ENCODE peak calls at places on chromosomes 6 and 20, in six cellular contexts. A, Z, R, D, K and L are unnamed samples.
A peak's percentile ranks its signal among the peaks of the same experiment; 100 is the strongest.

GRCh38 chr6:145508107-145508506 is 227.2 kb downstream of the EPM2A start:
- DNase-seq in Z (no peak), D (peak; percentile 5), R (no peak), A (no peak), K (no peak), L (no peak)

GRCh38 chr6:50030350-50030749 is 8.6 kb upstream of the DEFB110 start:
- DNase-seq in Z (no peak), K (no peak), D (no peak), R (no peak), A (no peak), L (no peak)

GRCh38 chr20:47816487-47817451 is 31.5 kb upstream of the SULF2 start:
- DNase-seq in A (no peak), R (no peak), Z (no peak), D (no peak), K (no peak), L (no peak)

GRCh38 chr20:31595654-31596411 is 9.3 kb upstream of the ID1 start:
- DNase-seq in Z (peak; percentile 83), K (no peak), R (peak; percentile 99), A (no peak), D (peak; percentile 91), L (peak; percentile 60)

GRCh38 chr6:154165488-154165887 is 126.4 kb downstream of the OPRM1 start:
- DNase-seq in K (no peak), A (no peak), Z (no peak), R (no peak), D (no peak), L (no peak)

GRCh38 chr20:40276291-40276690 is 412.7 kb downstream of the MAFB start:
- DNase-seq in D (no peak), A (no peak), K (no peak), R (peak; percentile 30), Z (no peak), L (no peak)

GRCh38 chr6:136289579-136290405 is at the start of gene BCLAF1:
- DNase-seq in R (peak; percentile 100), K (peak; percentile 99), Z (peak; percentile 99), A (peak; percentile 98), D (peak; percentile 98), L (peak; percentile 99)

GRCh38 chr6:106547961-106548453 is 81.3 kb downstream of the RTN4IP1 start:
- DNase-seq in D (no peak), Z (peak; percentile 91), A (no peak), R (no peak), K (no peak), L (no peak)

GRCh38 chr6:2450546-2450945 is 205.1 kb upstream of the GMDS start:
- DNase-seq in Z (no peak), A (no peak), K (no peak), R (no peak), D (no peak), L (no peak)

GRCh38 chr20:19313342-19314069 is 101.1 kb downstream of the SLC24A3 start:
- DNase-seq in R (no peak), A (no peak), D (no peak), Z (no peak), K (no peak), L (no peak)

GRCh38 chr20:63009988-63010769 is 3.4 kb upstream of the BHLHE23 start:
- DNase-seq in K (no peak), R (no peak), A (peak; percentile 32), D (no peak), Z (peak; percentile 40), L (no peak)

GRCh38 chr6:119110601-119111548 is 32.4 kb upstream of the FAM184A start:
- DNase-seq in K (peak; percentile 21), Z (peak; percentile 75), A (no peak), D (peak; percentile 72), R (peak; percentile 77), L (peak; percentile 20)

GRCh38 chr6:168408504-168409136 is 32.4 kb upstream of the SMOC2 start:
- DNase-seq in R (no peak), K (no peak), D (no peak), Z (no peak), A (no peak), L (no peak)

GRCh38 chr20:51193066-51193772 is 170.3 kb upstream of the KCNG1 start:
- DNase-seq in K (no peak), D (no peak), A (no peak), R (peak; percentile 57), Z (peak; percentile 56), L (no peak)

GRCh38 chr6:3366596-3367413 is 90.0 kb downstream of the SLC22A23 start:
- DNase-seq in Z (no peak), D (no peak), A (no peak), K (no peak), R (no peak), L (no peak)

GRCh38 chr20:47272893-47273590 is 83.5 kb downstream of the ZMYND8 start:
- DNase-seq in K (peak; percentile 70), A (no peak), Z (peak; percentile 69), D (peak; percentile 84), R (peak; percentile 78), L (peak; percentile 52)

GRCh38 chr6:162941128-162941527 is 213.4 kb downstream of the PACRG start:
- DNase-seq in Z (no peak), K (no peak), R (peak; percentile 25), D (no peak), A (no peak), L (no peak)

GRCh38 chr20:58722379-58722778 is 29.8 kb downstream of the NPEPL1 start:
- DNase-seq in R (no peak), Z (no peak), A (no peak), D (no peak), K (no peak), L (no peak)

GRCh38 chr6:25384234-25384633 is 105.1 kb downstream of the CARMIL1 start:
- DNase-seq in R (no peak), Z (no peak), D (no peak), K (no peak), A (no peak), L (no peak)

GRCh38 chr20:48879609-48880008 is 41.9 kb upstream of the ARFGEF2 start:
- DNase-seq in R (no peak), Z (peak; percentile 8), K (no peak), D (no peak), A (no peak), L (no peak)

GRCh38 chr6:40411881-40412280 is 175.3 kb downstream of the LRFN2 start:
- DNase-seq in A (no peak), Z (no peak), K (no peak), D (no peak), R (no peak), L (no peak)

GRCh38 chr6:34237722-34238506 is 1.2 kb downstream of the HMGA1 start:
- DNase-seq in K (no peak), A (peak; percentile 62), Z (no peak), D (no peak), R (peak; percentile 63), L (peak; percentile 66)

GRCh38 chr6:16716450-16716858 is 44.8 kb downstream of the ATXN1 start:
- DNase-seq in R (no peak), K (no peak), A (no peak), Z (no peak), D (no peak), L (no peak)

GRCh38 chr6:156449128-156449527 is 328.1 kb upstream of the ARID1B start:
- DNase-seq in D (no peak), R (no peak), K (no peak), Z (no peak), A (no peak), L (no peak)

GRCh38 chr6:74741608-74742007 is 464.2 kb downstream of the COL12A1 start:
- DNase-seq in Z (no peak), R (no peak), A (no peak), K (no peak), D (no peak), L (peak; percentile 15)

GRCh38 chr6:116090251-116090650 is 10.4 kb upstream of the NT5DC1 start:
- DNase-seq in R (no peak), D (no peak), A (no peak), Z (no peak), K (no peak), L (no peak)

GRCh38 chr6:141653590-141653989 is 479.1 kb upstream of the GJE1 start:
- DNase-seq in Z (no peak), R (peak; percentile 6), A (no peak), K (no peak), D (no peak), L (no peak)

GRCh38 chr6:37676071-37676470 is 21.6 kb downstream of the MDGA1 start:
- DNase-seq in Z (no peak), D (no peak), A (no peak), K (no peak), R (no peak), L (no peak)

GRCh38 chr6:36352477-36353157 is 15.9 kb upstream of the BNIP5 start:
- DNase-seq in D (no peak), A (no peak), Z (no peak), K (no peak), R (no peak), L (no peak)

GRCh38 chr6:119497988-119498727 is 148.6 kb upstream of the MAN1A1 start:
- DNase-seq in A (no peak), K (no peak), R (no peak), Z (no peak), D (no peak), L (no peak)

GRCh38 chr6:29627762-29628418 is 5.1 kb downstream of the GABBR1 start:
- DNase-seq in D (peak; percentile 57), K (peak; percentile 86), R (peak; percentile 84), Z (peak; percentile 87), A (peak; percentile 35), L (peak; percentile 80)

GRCh38 chr6:161440299-161440698 is 166.4 kb upstream of the AGPAT4 start:
- DNase-seq in R (no peak), D (no peak), K (no peak), Z (no peak), A (no peak), L (no peak)

GRCh38 chr20:32599783-32600340 is 14.7 kb upstream of the NOL4L start:
- DNase-seq in A (no peak), K (no peak), D (peak; percentile 44), R (peak; percentile 43), Z (no peak), L (no peak)